ENCODE peak calls at places on chromosomes 3 and 15, in nine cellular contexts. One of them, this sample, is unnamed.

GRCh38 chr15:58282060-58282708 is 144.0 kb downstream of the AQP9 start:
- DNase-seq in tibial nerve: no peak
- DNase-seq in A673: no peak
- DNase-seq in brain microvascular endothelial cell: no peak
- DNase-seq in AG09319: no peak
- DNase-seq in AG09309: no peak
- DNase-seq in H9: no peak
- DNase-seq in WTC11: no peak
- DNase-seq in fibroblast of lung: peak; percentile 40
- DNase-seq in this sample: peak; percentile 61

GRCh38 chr15:39581501-39582285 is 814 bp downstream of the THBS1 start:
- DNase-seq in tibial nerve: peak; percentile 56
- DNase-seq in A673: no peak
- DNase-seq in brain microvascular endothelial cell: no peak
- DNase-seq in AG09319: peak; percentile 37
- DNase-seq in AG09309: peak; percentile 75
- DNase-seq in H9: peak; percentile 71
- DNase-seq in WTC11: peak; percentile 68
- DNase-seq in fibroblast of lung: peak; percentile 59
- DNase-seq in this sample: peak; percentile 52

GRCh38 chr3:149555941-149556340 is 81.4 kb downstream of the TM4SF4 start:
- DNase-seq in tibial nerve: no peak
- DNase-seq in A673: peak; percentile 46
- DNase-seq in brain microvascular endothelial cell: peak; percentile 41
- DNase-seq in AG09319: no peak
- DNase-seq in AG09309: no peak
- DNase-seq in H9: no peak
- DNase-seq in WTC11: no peak
- DNase-seq in fibroblast of lung: peak; percentile 41
- DNase-seq in this sample: peak; percentile 79

GRCh38 chr3:38207262-38208003 is 42.1 kb downstream of the OXSR1 start:
- DNase-seq in tibial nerve: no peak
- DNase-seq in A673: no peak
- DNase-seq in brain microvascular endothelial cell: no peak
- DNase-seq in AG09319: no peak
- DNase-seq in AG09309: no peak
- DNase-seq in H9: no peak
- DNase-seq in WTC11: no peak
- DNase-seq in fibroblast of lung: no peak
- DNase-seq in this sample: no peak

GRCh38 chr15:92880796-92881569 is 19.1 kb upstream of the CHD2 start:
- DNase-seq in tibial nerve: no peak
- DNase-seq in A673: no peak
- DNase-seq in brain microvascular endothelial cell: no peak
- DNase-seq in AG09319: no peak
- DNase-seq in AG09309: no peak
- DNase-seq in H9: no peak
- DNase-seq in WTC11: no peak
- DNase-seq in fibroblast of lung: peak; percentile 28
- DNase-seq in this sample: peak; percentile 58

GRCh38 chr3:133472242-133472641 is 72.4 kb downstream of the BFSP2 start:
- DNase-seq in tibial nerve: no peak
- DNase-seq in A673: no peak
- DNase-seq in brain microvascular endothelial cell: no peak
- DNase-seq in AG09319: no peak
- DNase-seq in AG09309: no peak
- DNase-seq in H9: peak; percentile 75
- DNase-seq in WTC11: peak; percentile 61
- DNase-seq in fibroblast of lung: peak; percentile 29
- DNase-seq in this sample: peak; percentile 36

GRCh38 chr3:128143496-128143895 is 9.8 kb upstream of the EEFSEC start:
- DNase-seq in tibial nerve: no peak
- DNase-seq in A673: no peak
- DNase-seq in brain microvascular endothelial cell: no peak
- DNase-seq in AG09319: no peak
- DNase-seq in AG09309: no peak
- DNase-seq in H9: no peak
- DNase-seq in WTC11: no peak
- DNase-seq in fibroblast of lung: no peak
- DNase-seq in this sample: no peak

GRCh38 chr3:108127301-108127988 is 36.6 kb upstream of the CD47 start:
- DNase-seq in tibial nerve: no peak
- DNase-seq in A673: no peak
- DNase-seq in brain microvascular endothelial cell: no peak
- DNase-seq in AG09319: no peak
- DNase-seq in AG09309: no peak
- DNase-seq in H9: no peak
- DNase-seq in WTC11: no peak
- DNase-seq in fibroblast of lung: no peak
- DNase-seq in this sample: no peak

GRCh38 chr3:117955196-117955595 is 1079.5 kb downstream of the IGSF11 start:
- DNase-seq in tibial nerve: no peak
- DNase-seq in A673: no peak
- DNase-seq in brain microvascular endothelial cell: no peak
- DNase-seq in AG09319: no peak
- DNase-seq in AG09309: no peak
- DNase-seq in H9: no peak
- DNase-seq in WTC11: no peak
- DNase-seq in fibroblast of lung: no peak
- DNase-seq in this sample: no peak

GRCh38 chr3:47629770-47630169 is 51.1 kb upstream of the CSPG5 start:
- DNase-seq in tibial nerve: no peak
- DNase-seq in A673: no peak
- DNase-seq in brain microvascular endothelial cell: no peak
- DNase-seq in AG09319: no peak
- DNase-seq in AG09309: no peak
- DNase-seq in H9: no peak
- DNase-seq in WTC11: no peak
- DNase-seq in fibroblast of lung: no peak
- DNase-seq in this sample: no peak

GRCh38 chr3:170137971-170138370 is 43.6 kb downstream of the PHC3 start:
- DNase-seq in tibial nerve: no peak
- DNase-seq in A673: no peak
- DNase-seq in brain microvascular endothelial cell: no peak
- DNase-seq in AG09319: peak; percentile 18
- DNase-seq in AG09309: no peak
- DNase-seq in H9: no peak
- DNase-seq in WTC11: no peak
- DNase-seq in fibroblast of lung: peak; percentile 34
- DNase-seq in this sample: peak; percentile 21

GRCh38 chr3:142040941-142041575 is 108.3 kb downstream of the TFDP2 start:
- DNase-seq in tibial nerve: no peak
- DNase-seq in A673: no peak
- DNase-seq in brain microvascular endothelial cell: no peak
- DNase-seq in AG09319: no peak
- DNase-seq in AG09309: no peak
- DNase-seq in H9: no peak
- DNase-seq in WTC11: no peak
- DNase-seq in fibroblast of lung: no peak
- DNase-seq in this sample: no peak

GRCh38 chr15:99427668-99428361 is 138.0 kb upstream of the MEF2A start:
- DNase-seq in tibial nerve: no peak
- DNase-seq in A673: no peak
- DNase-seq in brain microvascular endothelial cell: no peak
- DNase-seq in AG09319: no peak
- DNase-seq in AG09309: no peak
- DNase-seq in H9: no peak
- DNase-seq in WTC11: no peak
- DNase-seq in fibroblast of lung: no peak
- DNase-seq in this sample: no peak

GRCh38 chr3:133390715-133391114 is 9.1 kb upstream of the BFSP2 start:
- DNase-seq in tibial nerve: no peak
- DNase-seq in A673: no peak
- DNase-seq in brain microvascular endothelial cell: no peak
- DNase-seq in AG09319: no peak
- DNase-seq in AG09309: no peak
- DNase-seq in H9: no peak
- DNase-seq in WTC11: no peak
- DNase-seq in fibroblast of lung: no peak
- DNase-seq in this sample: no peak

GRCh38 chr3:172334743-172335142 is 113.5 kb downstream of the GHSR start:
- DNase-seq in tibial nerve: no peak
- DNase-seq in A673: no peak
- DNase-seq in brain microvascular endothelial cell: no peak
- DNase-seq in AG09319: no peak
- DNase-seq in AG09309: no peak
- DNase-seq in H9: no peak
- DNase-seq in WTC11: no peak
- DNase-seq in fibroblast of lung: no peak
- DNase-seq in this sample: no peak

GRCh38 chr15:58224068-58224467 is 85.9 kb downstream of the AQP9 start:
- DNase-seq in tibial nerve: no peak
- DNase-seq in A673: no peak
- DNase-seq in brain microvascular endothelial cell: no peak
- DNase-seq in AG09319: peak; percentile 85
- DNase-seq in AG09309: no peak
- DNase-seq in H9: no peak
- DNase-seq in WTC11: no peak
- DNase-seq in fibroblast of lung: peak; percentile 44
- DNase-seq in this sample: no peak

GRCh38 chr3:190041333-190042041 is 79.2 kb downstream of the P3H2 start:
- DNase-seq in tibial nerve: no peak
- DNase-seq in A673: peak; percentile 52
- DNase-seq in brain microvascular endothelial cell: no peak
- DNase-seq in AG09319: peak; percentile 19
- DNase-seq in AG09309: no peak
- DNase-seq in H9: peak; percentile 60
- DNase-seq in WTC11: no peak
- DNase-seq in fibroblast of lung: peak; percentile 36
- DNase-seq in this sample: no peak

GRCh38 chr3:105139851-105140560 is 226.7 kb upstream of the ALCAM start:
- DNase-seq in tibial nerve: no peak
- DNase-seq in A673: no peak
- DNase-seq in brain microvascular endothelial cell: no peak
- DNase-seq in AG09319: no peak
- DNase-seq in AG09309: no peak
- DNase-seq in H9: no peak
- DNase-seq in WTC11: no peak
- DNase-seq in fibroblast of lung: no peak
- DNase-seq in this sample: no peak

GRCh38 chr3:11060500-11061251 is 68.1 kb downstream of the SLC6A1 start:
- DNase-seq in tibial nerve: peak; percentile 45
- DNase-seq in A673: peak; percentile 79
- DNase-seq in brain microvascular endothelial cell: peak; percentile 24
- DNase-seq in AG09319: no peak
- DNase-seq in AG09309: no peak
- DNase-seq in H9: peak; percentile 88
- DNase-seq in WTC11: peak; percentile 80
- DNase-seq in fibroblast of lung: peak; percentile 57
- DNase-seq in this sample: peak; percentile 51

GRCh38 chr3:13296662-13297061 is 123.5 kb downstream of the NUP210 start:
- DNase-seq in tibial nerve: no peak
- DNase-seq in A673: no peak
- DNase-seq in brain microvascular endothelial cell: no peak
- DNase-seq in AG09319: no peak
- DNase-seq in AG09309: no peak
- DNase-seq in H9: no peak
- DNase-seq in WTC11: no peak
- DNase-seq in fibroblast of lung: no peak
- DNase-seq in this sample: no peak

GRCh38 chr3:53464424-53464823 is 30.0 kb upstream of the CACNA1D start:
- DNase-seq in tibial nerve: no peak
- DNase-seq in A673: no peak
- DNase-seq in brain microvascular endothelial cell: no peak
- DNase-seq in AG09319: no peak
- DNase-seq in AG09309: no peak
- DNase-seq in H9: no peak
- DNase-seq in WTC11: no peak
- DNase-seq in fibroblast of lung: no peak
- DNase-seq in this sample: no peak

GRCh38 chr3:123610331-123610730 is 25.5 kb upstream of the HACD2 start:
- DNase-seq in tibial nerve: no peak
- DNase-seq in A673: peak; percentile 49
- DNase-seq in brain microvascular endothelial cell: no peak
- DNase-seq in AG09319: no peak
- DNase-seq in AG09309: no peak
- DNase-seq in H9: no peak
- DNase-seq in WTC11: no peak
- DNase-seq in fibroblast of lung: no peak
- DNase-seq in this sample: no peak

GRCh38 chr3:28241221-28242160 is at the start of gene CMC1:
- DNase-seq in tibial nerve: peak; percentile 97
- DNase-seq in A673: peak; percentile 98
- DNase-seq in brain microvascular endothelial cell: peak; percentile 95
- DNase-seq in AG09319: peak; percentile 90
- DNase-seq in AG09309: peak; percentile 83
- DNase-seq in H9: peak; percentile 98
- DNase-seq in WTC11: peak; percentile 99
- DNase-seq in fibroblast of lung: peak; percentile 95
- DNase-seq in this sample: peak; percentile 94
- TF ChIP-seq CTCF in tibial nerve: no peak
- TF ChIP-seq CTCF in A673: no peak
- TF ChIP-seq CTCF in brain microvascular endothelial cell: peak; percentile 6
- TF ChIP-seq CTCF in AG09319: no peak
- TF ChIP-seq CTCF in AG09309: no peak
- TF ChIP-seq CTCF in H9: peak; percentile 8
- TF ChIP-seq CTCF in WTC11: no peak
- TF ChIP-seq CTCF in fibroblast of lung: no peak
- TF ChIP-seq CTCF in this sample: no peak

GRCh38 chr15:43318990-43319771 is 11.2 kb downstream of the LCMT2 start:
- DNase-seq in tibial nerve: no peak
- DNase-seq in A673: no peak
- DNase-seq in brain microvascular endothelial cell: no peak
- DNase-seq in AG09319: no peak
- DNase-seq in AG09309: no peak
- DNase-seq in H9: no peak
- DNase-seq in WTC11: no peak
- DNase-seq in fibroblast of lung: no peak
- DNase-seq in this sample: no peak
- TF ChIP-seq CTCF in tibial nerve: no peak
- TF ChIP-seq CTCF in A673: no peak
- TF ChIP-seq CTCF in brain microvascular endothelial cell: no peak
- TF ChIP-seq CTCF in AG09319: no peak
- TF ChIP-seq CTCF in AG09309: no peak
- TF ChIP-seq CTCF in H9: peak; percentile 25
- TF ChIP-seq CTCF in WTC11: no peak
- TF ChIP-seq CTCF in fibroblast of lung: no peak
- TF ChIP-seq CTCF in this sample: no peak

GRCh38 chr3:175127075-175127662 is 268.0 kb downstream of the NAALADL2 start:
- DNase-seq in tibial nerve: no peak
- DNase-seq in A673: no peak
- DNase-seq in brain microvascular endothelial cell: no peak
- DNase-seq in AG09319: no peak
- DNase-seq in AG09309: no peak
- DNase-seq in H9: no peak
- DNase-seq in WTC11: no peak
- DNase-seq in fibroblast of lung: no peak
- DNase-seq in this sample: no peak

GRCh38 chr3:175121225-175121624 is 262.1 kb downstream of the NAALADL2 start:
- DNase-seq in tibial nerve: no peak
- DNase-seq in A673: no peak
- DNase-seq in brain microvascular endothelial cell: no peak
- DNase-seq in AG09319: no peak
- DNase-seq in AG09309: no peak
- DNase-seq in H9: peak; percentile 50
- DNase-seq in WTC11: peak; percentile 54
- DNase-seq in fibroblast of lung: no peak
- DNase-seq in this sample: no peak
- TF ChIP-seq CTCF in tibial nerve: no peak
- TF ChIP-seq CTCF in A673: peak; percentile 34
- TF ChIP-seq CTCF in brain microvascular endothelial cell: peak; percentile 52
- TF ChIP-seq CTCF in AG09319: peak; percentile 20
- TF ChIP-seq CTCF in AG09309: peak; percentile 29
- TF ChIP-seq CTCF in H9: peak; percentile 71
- TF ChIP-seq CTCF in WTC11: peak; percentile 74
- TF ChIP-seq CTCF in fibroblast of lung: peak; percentile 44
- TF ChIP-seq CTCF in this sample: peak; percentile 17

GRCh38 chr3:81339040-81339845 is 422.2 kb downstream of the GBE1 start:
- DNase-seq in tibial nerve: no peak
- DNase-seq in A673: peak; percentile 12
- DNase-seq in brain microvascular endothelial cell: no peak
- DNase-seq in AG09319: no peak
- DNase-seq in AG09309: no peak
- DNase-seq in H9: no peak
- DNase-seq in WTC11: no peak
- DNase-seq in fibroblast of lung: peak; percentile 3
- DNase-seq in this sample: peak; percentile 1
- TF ChIP-seq CTCF in tibial nerve: no peak
- TF ChIP-seq CTCF in A673: peak; percentile 62
- TF ChIP-seq CTCF in brain microvascular endothelial cell: peak; percentile 40
- TF ChIP-seq CTCF in AG09319: peak; percentile 47
- TF ChIP-seq CTCF in AG09309: peak; percentile 37
- TF ChIP-seq CTCF in H9: peak; percentile 69
- TF ChIP-seq CTCF in WTC11: peak; percentile 42
- TF ChIP-seq CTCF in fibroblast of lung: peak; percentile 43
- TF ChIP-seq CTCF in this sample: peak; percentile 45

This sample was measured in fibroblast of villous mesenchyme.